ENCODE peak calls at places on chromosomes 16 and 17, in ten cellular contexts. G is heart left ventricle, U is gastrocnemius medialis, L is RWPE1, M is stomach, T is cardiac fibroblast, H is hepatocyte, N is nephron progenitor cell, C is progenitor cell of endocrine pancreas, Q is adrenal gland. D is an unnamed sample.
A peak's percentile ranks its signal among the peaks of the same experiment; 100 is the strongest.

GRCh38 chr17:63961355-63962207 is 11.1 kb downstream of the SCN4A start:
- DNase-seq in G (peak; percentile 63), U (peak; percentile 84), L (peak; percentile 80), M (peak; percentile 44), T (peak; percentile 64), H (peak; percentile 80), N (peak; percentile 98), C (peak; percentile 41), Q (peak; percentile 79), D (peak; percentile 47)

GRCh38 chr17:64694207-64694606 is 32.1 kb upstream of the SMURF2 start:
- DNase-seq in G (peak; percentile 71), U (peak; percentile 13), L (no peak), M (peak; percentile 87), T (peak; percentile 92), H (no peak), N (no peak), C (no peak), Q (peak; percentile 88), D (no peak)

GRCh38 chr16:14196539-14196938 is 125.4 kb downstream of the MRTFB start:
- DNase-seq in G (no peak), U (no peak), L (no peak), M (no peak), T (no peak), H (no peak), N (no peak), C (no peak), Q (no peak), D (peak; percentile 18)

GRCh38 chr17:31842416-31843381 is 16.3 kb downstream of the COPRS start:
- DNase-seq in G (peak; percentile 73), U (peak; percentile 46), L (peak; percentile 75), M (peak; percentile 87), T (peak; percentile 77), H (peak; percentile 89), N (peak; percentile 83), C (peak; percentile 69), Q (peak; percentile 69), D (peak; percentile 71)

GRCh38 chr17:75288784-75289121 is 480 bp downstream of the SLC25A19 start:
- DNase-seq in G (peak; percentile 54), U (no peak), L (peak; percentile 50), M (peak; percentile 46), T (no peak), H (no peak), N (no peak), C (peak; percentile 25), Q (no peak), D (peak; percentile 58)

GRCh38 chr17:63550816-63551639 is 751 bp downstream of the DCAF7 start:
- DNase-seq in G (no peak), U (no peak), L (peak; percentile 27), M (peak; percentile 19), T (peak; percentile 33), H (peak; percentile 59), N (peak; percentile 46), C (no peak), Q (no peak), D (peak; percentile 69)

GRCh38 chr17:42571435-42572225 is 4.7 kb downstream of the MLX start:
- DNase-seq in G (no peak), U (no peak), L (no peak), M (peak; percentile 84), T (no peak), H (no peak), N (no peak), C (no peak), Q (no peak), D (no peak)

GRCh38 chr17:7626956-7627249 is 718 bp downstream of the SAT2 start:
- DNase-seq in G (no peak), U (no peak), L (no peak), M (no peak), T (no peak), H (no peak), N (no peak), C (no peak), Q (no peak), D (no peak)

GRCh38 chr17:78316867-78317816 is 42.7 kb downstream of the SOCS3 start:
- DNase-seq in G (no peak), U (no peak), L (peak; percentile 51), M (peak; percentile 65), T (no peak), H (peak; percentile 84), N (peak; percentile 48), C (no peak), Q (no peak), D (no peak)

GRCh38 chr17:78314683-78315354 is 45.1 kb downstream of the SOCS3 start:
- DNase-seq in G (no peak), U (no peak), L (no peak), M (no peak), T (no peak), H (no peak), N (no peak), C (no peak), Q (no peak), D (no peak)

GRCh38 chr17:78316115-78316866 is 43.6 kb downstream of the SOCS3 start:
- DNase-seq in G (no peak), U (no peak), L (no peak), M (no peak), T (no peak), H (no peak), N (no peak), C (no peak), Q (no peak), D (no peak)

GRCh38 chr17:78313735-78314648 is 45.9 kb downstream of the SOCS3 start:
- DNase-seq in G (peak; percentile 81), U (no peak), L (peak; percentile 94), M (peak; percentile 90), T (peak; percentile 66), H (peak; percentile 94), N (peak; percentile 63), C (peak; percentile 60), Q (peak; percentile 66), D (peak; percentile 78)

GRCh38 chr17:78315355-78316114 is 44.3 kb downstream of the SOCS3 start:
- DNase-seq in G (peak; percentile 80), U (peak; percentile 57), L (peak; percentile 98), M (peak; percentile 79), T (peak; percentile 94), H (peak; percentile 91), N (no peak), C (no peak), Q (no peak), D (no peak)
- TF ChIP-seq CTCF in G (no peak), U (no peak), L (peak; percentile 52), M (peak; percentile 12), T (peak; percentile 11), H (no peak), N (no peak), C (no peak), Q (no peak), D (no peak)

DNA sequence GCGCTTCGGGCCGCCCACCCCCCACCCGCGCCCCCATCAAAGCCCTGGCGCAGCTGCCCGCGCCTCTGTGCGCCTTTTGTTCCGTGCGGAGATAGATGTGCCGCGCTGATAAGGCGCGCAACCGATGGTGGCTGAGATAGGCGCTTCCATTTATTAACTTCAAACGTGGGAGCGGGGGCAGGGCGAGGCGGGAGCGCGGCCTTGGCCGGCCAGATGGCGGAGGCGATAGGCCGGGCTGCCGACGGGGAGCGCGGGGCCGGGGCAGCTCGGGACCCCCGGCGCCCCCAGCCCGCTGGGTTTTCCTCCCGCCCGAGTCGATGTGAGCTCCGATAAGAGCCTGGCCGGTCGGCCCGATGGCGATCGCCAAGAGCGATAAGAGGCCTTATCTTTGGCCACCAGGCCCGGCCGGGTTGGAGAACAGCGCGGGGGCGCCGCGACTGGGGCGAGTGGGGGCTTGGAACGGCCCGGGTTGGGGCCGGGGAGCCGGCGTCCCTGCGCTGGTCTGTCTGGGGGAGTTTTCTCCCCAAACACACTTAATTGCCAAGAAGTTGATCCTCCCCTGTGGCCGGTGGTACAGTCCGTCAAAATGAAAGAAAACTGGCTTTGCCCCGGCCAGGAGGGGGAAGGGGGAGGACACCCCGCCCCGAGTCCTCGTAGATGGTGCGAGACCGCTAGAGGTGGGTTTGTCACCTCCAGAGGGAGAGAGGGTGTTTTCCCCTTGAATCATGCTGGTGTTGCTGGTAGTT is 2.7 kb downstream of the ZFPM1 start:
- DNase-seq in G (no peak), U (no peak), L (peak; percentile 55), M (peak; percentile 49), T (peak; percentile 45), H (peak; percentile 71), N (peak; percentile 60), C (no peak), Q (peak; percentile 51), D (peak; percentile 75)
- TF ChIP-seq CTCF in G (no peak), U (no peak), L (no peak), M (no peak), T (no peak), H (no peak), N (no peak), C (no peak), Q (no peak), D (no peak)

GRCh38 chr17:78576389-78577112 is 645 bp downstream of the DNAH17 start:
- DNase-seq in G (peak; percentile 46), U (no peak), L (no peak), M (no peak), T (no peak), H (no peak), N (no peak), C (no peak), Q (no peak), D (no peak)

GRCh38 chr17:78573955-78574354 is 3.2 kb downstream of the DNAH17 start:
- DNase-seq in G (no peak), U (no peak), L (no peak), M (no peak), T (no peak), H (no peak), N (no peak), C (no peak), Q (no peak), D (peak; percentile 16)

GRCh38 chr17:78575899-78576298 is 1.3 kb downstream of the DNAH17 start:
- DNase-seq in G (no peak), U (no peak), L (no peak), M (no peak), T (no peak), H (no peak), N (no peak), C (no peak), Q (no peak), D (no peak)

GRCh38 chr17:78577296-78577695 is at the start of gene DNAH17:
- DNase-seq in G (no peak), U (no peak), L (no peak), M (no peak), T (no peak), H (no peak), N (no peak), C (no peak), Q (no peak), D (no peak)

GRCh38 chr17:78575340-78575739 is 1.9 kb downstream of the DNAH17 start:
- DNase-seq in G (no peak), U (no peak), L (no peak), M (no peak), T (no peak), H (no peak), N (no peak), C (no peak), Q (no peak), D (no peak)
- TF ChIP-seq CTCF in G (no peak), U (no peak), L (no peak), M (no peak), T (no peak), H (no peak), N (no peak), C (no peak), Q (no peak), D (no peak)

DNA sequence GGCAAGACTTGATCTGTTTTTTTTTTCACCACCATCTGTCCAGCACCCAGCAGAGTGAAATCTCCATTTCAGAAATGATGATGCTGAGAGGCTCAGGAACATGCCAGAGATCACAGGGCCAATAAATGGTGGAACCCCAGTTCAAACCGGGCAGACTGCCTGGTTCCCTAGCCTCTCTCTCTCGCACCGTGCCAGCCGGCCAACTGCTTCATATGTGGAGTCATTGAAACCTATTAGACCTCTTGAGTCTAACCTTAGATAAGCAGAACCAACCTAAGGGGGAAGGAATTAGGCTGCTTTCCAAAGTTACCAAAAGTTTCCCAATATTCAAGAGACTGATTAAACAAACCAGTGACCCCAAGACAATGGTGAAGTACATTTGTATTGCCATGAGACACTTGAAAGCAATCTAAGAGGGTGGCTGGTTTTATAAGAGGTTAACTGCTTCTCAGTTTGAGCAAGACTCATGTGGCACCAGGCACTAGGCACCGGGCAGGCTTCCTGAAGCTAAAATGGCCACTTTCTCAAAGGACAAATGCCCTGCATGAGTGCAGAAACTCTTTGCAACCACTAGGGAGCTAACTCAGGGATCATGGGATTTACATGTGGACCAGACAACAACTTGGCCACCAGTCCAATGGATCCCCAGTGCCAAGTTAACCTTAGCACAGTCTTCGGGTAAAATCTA is 18.4 kb downstream of the TOX3 start:
- DNase-seq in G (no peak), U (no peak), L (no peak), M (peak; percentile 86), T (no peak), H (no peak), N (no peak), C (no peak), Q (no peak), D (no peak)
- TF ChIP-seq CTCF in G (no peak), U (no peak), L (no peak), M (peak; percentile 19), T (no peak), H (peak; percentile 23), N (no peak), C (peak; percentile 26), Q (no peak), D (no peak)